ENCODE peak calls at places on chromosomes 13 and 19, in nine cellular contexts. One of them, this sample, is unnamed.

GRCh38 chr19:38152461-38153379 is 71.3 kb downstream of the DPF1 start:
- DNase-seq in GM13977: no peak
- DNase-seq in foreskin fibroblast: no peak
- DNase-seq in uterus: no peak
- DNase-seq in pancreas: no peak
- DNase-seq in heart right ventricle: peak
- DNase-seq in brain microvascular endothelial cell: peak
- DNase-seq in IMR-90: peak
- DNase-seq in thoracic aorta: no peak
- DNase-seq in this sample: peak

GRCh38 chr19:11296264-11296663 is 304 bp downstream of the TSPAN16 start:
- DNase-seq in GM13977: no peak
- DNase-seq in foreskin fibroblast: peak
- DNase-seq in uterus: peak
- DNase-seq in pancreas: no peak
- DNase-seq in heart right ventricle: peak
- DNase-seq in brain microvascular endothelial cell: no peak
- DNase-seq in IMR-90: no peak
- DNase-seq in thoracic aorta: no peak
- DNase-seq in this sample: no peak

GRCh38 chr19:1266818-1267440 is 2.2 kb upstream of the CIRBP start:
- DNase-seq in GM13977: peak
- DNase-seq in foreskin fibroblast: peak
- DNase-seq in uterus: peak
- DNase-seq in pancreas: peak
- DNase-seq in heart right ventricle: peak
- DNase-seq in brain microvascular endothelial cell: no peak
- DNase-seq in IMR-90: no peak
- DNase-seq in thoracic aorta: no peak
- DNase-seq in this sample: no peak

GRCh38 chr19:18879579-18880373 is 16.2 kb downstream of the CERS1 start:
- DNase-seq in GM13977: no peak
- DNase-seq in foreskin fibroblast: peak
- DNase-seq in uterus: no peak
- DNase-seq in pancreas: no peak
- DNase-seq in heart right ventricle: no peak
- DNase-seq in brain microvascular endothelial cell: no peak
- DNase-seq in IMR-90: no peak
- DNase-seq in thoracic aorta: no peak
- DNase-seq in this sample: peak

GRCh38 chr19:39411006-39411831 is 1.2 kb upstream of the PLEKHG2 start:
- DNase-seq in GM13977: no peak
- DNase-seq in foreskin fibroblast: peak
- DNase-seq in uterus: peak
- DNase-seq in pancreas: peak
- DNase-seq in heart right ventricle: no peak
- DNase-seq in brain microvascular endothelial cell: peak
- DNase-seq in IMR-90: peak
- DNase-seq in thoracic aorta: no peak
- DNase-seq in this sample: no peak

GRCh38 chr19:3249408-3249807 is 24.9 kb downstream of the CELF5 start:
- DNase-seq in GM13977: no peak
- DNase-seq in foreskin fibroblast: no peak
- DNase-seq in uterus: no peak
- DNase-seq in pancreas: no peak
- DNase-seq in heart right ventricle: no peak
- DNase-seq in brain microvascular endothelial cell: no peak
- DNase-seq in IMR-90: no peak
- DNase-seq in thoracic aorta: no peak
- DNase-seq in this sample: no peak

GRCh38 chr13:98813993-98814392 is 61.5 kb upstream of the SLC15A1 start:
- DNase-seq in GM13977: no peak
- DNase-seq in foreskin fibroblast: peak
- DNase-seq in uterus: no peak
- DNase-seq in pancreas: no peak
- DNase-seq in heart right ventricle: no peak
- DNase-seq in brain microvascular endothelial cell: no peak
- DNase-seq in IMR-90: peak
- DNase-seq in thoracic aorta: no peak
- DNase-seq in this sample: no peak

GRCh38 chr19:20124879-20125278 is 42.1 kb upstream of the ZNF486 start:
- DNase-seq in GM13977: no peak
- DNase-seq in foreskin fibroblast: no peak
- DNase-seq in uterus: no peak
- DNase-seq in pancreas: no peak
- DNase-seq in heart right ventricle: no peak
- DNase-seq in brain microvascular endothelial cell: no peak
- DNase-seq in IMR-90: no peak
- DNase-seq in thoracic aorta: no peak
- DNase-seq in this sample: no peak

GRCh38 chr13:36051082-36051481 is 80.1 kb downstream of the DCLK1 start:
- DNase-seq in GM13977: no peak
- DNase-seq in foreskin fibroblast: peak
- DNase-seq in uterus: no peak
- DNase-seq in pancreas: no peak
- DNase-seq in heart right ventricle: no peak
- DNase-seq in brain microvascular endothelial cell: no peak
- DNase-seq in IMR-90: no peak
- DNase-seq in thoracic aorta: no peak
- DNase-seq in this sample: no peak

GRCh38 chr19:2081873-2082810 is 14.0 kb downstream of the MOB3A start:
- DNase-seq in GM13977: no peak
- DNase-seq in foreskin fibroblast: no peak
- DNase-seq in uterus: no peak
- DNase-seq in pancreas: no peak
- DNase-seq in heart right ventricle: no peak
- DNase-seq in brain microvascular endothelial cell: no peak
- DNase-seq in IMR-90: no peak
- DNase-seq in thoracic aorta: no peak
- DNase-seq in this sample: no peak

GRCh38 chr19:3252650-3253049 is 28.2 kb downstream of the CELF5 start:
- DNase-seq in GM13977: no peak
- DNase-seq in foreskin fibroblast: no peak
- DNase-seq in uterus: no peak
- DNase-seq in pancreas: no peak
- DNase-seq in heart right ventricle: no peak
- DNase-seq in brain microvascular endothelial cell: no peak
- DNase-seq in IMR-90: no peak
- DNase-seq in thoracic aorta: no peak
- DNase-seq in this sample: no peak

GRCh38 chr13:101712026-101712348 is 259.5 kb downstream of the ITGBL1 start:
- DNase-seq in GM13977: no peak
- DNase-seq in foreskin fibroblast: no peak
- DNase-seq in uterus: no peak
- DNase-seq in pancreas: no peak
- DNase-seq in heart right ventricle: no peak
- DNase-seq in brain microvascular endothelial cell: no peak
- DNase-seq in IMR-90: no peak
- DNase-seq in thoracic aorta: no peak
- DNase-seq in this sample: no peak

GRCh38 chr19:33697766-33698165 is 76.0 kb downstream of the CHST8 start:
- DNase-seq in GM13977: no peak
- DNase-seq in foreskin fibroblast: no peak
- DNase-seq in uterus: no peak
- DNase-seq in pancreas: no peak
- DNase-seq in heart right ventricle: no peak
- DNase-seq in brain microvascular endothelial cell: no peak
- DNase-seq in IMR-90: no peak
- DNase-seq in thoracic aorta: no peak
- DNase-seq in this sample: no peak

GRCh38 chr19:2967972-2968371 is 9.4 kb upstream of the TLE6 start:
- DNase-seq in GM13977: no peak
- DNase-seq in foreskin fibroblast: no peak
- DNase-seq in uterus: no peak
- DNase-seq in pancreas: no peak
- DNase-seq in heart right ventricle: no peak
- DNase-seq in brain microvascular endothelial cell: no peak
- DNase-seq in IMR-90: no peak
- DNase-seq in thoracic aorta: no peak
- DNase-seq in this sample: no peak

DNA sequence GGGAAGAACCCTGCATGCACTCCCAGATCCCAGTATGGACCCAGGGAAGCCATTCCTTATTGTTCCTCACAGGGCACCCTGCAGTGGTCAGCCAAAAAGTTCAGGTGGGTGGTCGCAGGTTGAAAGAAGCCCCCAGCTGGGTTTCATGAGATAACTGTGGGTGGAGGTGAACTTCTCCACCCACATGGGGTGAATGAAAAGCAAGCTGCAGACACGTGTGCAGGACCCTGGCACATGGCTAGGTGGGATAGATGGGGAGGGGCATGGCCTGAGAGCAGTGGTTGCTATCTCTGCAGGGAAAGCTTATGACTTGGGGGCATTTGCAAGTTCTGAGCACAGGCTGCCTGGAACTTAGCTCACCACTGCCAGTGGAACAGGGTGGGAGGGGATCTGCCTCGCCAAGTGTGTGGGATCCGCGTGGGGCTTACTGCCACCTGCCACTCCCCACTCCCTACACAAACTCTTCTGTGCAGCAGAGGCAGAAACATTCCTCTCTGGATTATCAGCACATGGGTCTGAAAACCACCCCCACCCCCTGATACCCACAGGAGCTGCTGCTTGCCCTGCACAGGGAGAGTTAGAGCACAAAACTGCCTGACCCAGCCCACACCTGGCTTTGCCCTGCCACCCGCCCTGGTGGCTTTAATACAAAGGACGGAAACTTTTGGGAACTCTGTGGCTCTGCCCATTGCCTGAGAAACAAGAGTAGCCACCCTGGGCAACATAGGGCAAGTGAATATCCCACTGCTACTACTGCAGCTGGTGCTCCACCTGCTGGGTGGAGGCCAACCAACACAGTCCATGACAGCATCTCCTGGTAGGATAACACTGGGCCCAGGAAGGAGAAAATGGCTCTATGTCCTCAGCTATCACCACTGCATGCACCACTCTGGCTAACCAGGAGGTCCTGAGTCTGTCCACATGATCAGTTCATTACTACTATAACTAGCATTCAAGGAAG is 24.4 kb downstream of the PLA2G4C start:
- DNase-seq in GM13977: no peak
- DNase-seq in foreskin fibroblast: no peak
- DNase-seq in uterus: no peak
- DNase-seq in pancreas: no peak
- DNase-seq in heart right ventricle: no peak
- DNase-seq in brain microvascular endothelial cell: no peak
- DNase-seq in IMR-90: no peak
- DNase-seq in thoracic aorta: no peak
- DNase-seq in this sample: no peak
- TF ChIP-seq CTCF in GM13977: peak
- TF ChIP-seq CTCF in foreskin fibroblast: peak
- TF ChIP-seq CTCF in uterus: no peak
- TF ChIP-seq CTCF in pancreas: no peak
- TF ChIP-seq CTCF in heart right ventricle: no peak
- TF ChIP-seq CTCF in brain microvascular endothelial cell: peak
- TF ChIP-seq CTCF in IMR-90: no peak
- TF ChIP-seq CTCF in thoracic aorta: no peak
- TF ChIP-seq CTCF in this sample: no peak

GRCh38 chr13:30255696-30256095 is 51.7 kb downstream of the KATNAL1 start:
- DNase-seq in GM13977: no peak
- DNase-seq in foreskin fibroblast: peak
- DNase-seq in uterus: no peak
- DNase-seq in pancreas: no peak
- DNase-seq in heart right ventricle: no peak
- DNase-seq in brain microvascular endothelial cell: no peak
- DNase-seq in IMR-90: no peak
- DNase-seq in thoracic aorta: no peak
- DNase-seq in this sample: peak
- TF ChIP-seq CTCF in GM13977: no peak
- TF ChIP-seq CTCF in foreskin fibroblast: no peak
- TF ChIP-seq CTCF in uterus: no peak
- TF ChIP-seq CTCF in pancreas: no peak
- TF ChIP-seq CTCF in heart right ventricle: peak
- TF ChIP-seq CTCF in brain microvascular endothelial cell: no peak
- TF ChIP-seq CTCF in IMR-90: peak
- TF ChIP-seq CTCF in thoracic aorta: peak
- TF ChIP-seq CTCF in this sample: peak

GRCh38 chr19:4678881-4679379 is 8.8 kb upstream of the MYDGF start:
- DNase-seq in GM13977: no peak
- DNase-seq in foreskin fibroblast: no peak
- DNase-seq in uterus: peak
- DNase-seq in pancreas: no peak
- DNase-seq in heart right ventricle: no peak
- DNase-seq in brain microvascular endothelial cell: peak
- DNase-seq in IMR-90: no peak
- DNase-seq in thoracic aorta: no peak
- DNase-seq in this sample: peak

GRCh38 chr19:4679416-4679815 is 9.3 kb upstream of the MYDGF start:
- DNase-seq in GM13977: no peak
- DNase-seq in foreskin fibroblast: no peak
- DNase-seq in uterus: no peak
- DNase-seq in pancreas: no peak
- DNase-seq in heart right ventricle: no peak
- DNase-seq in brain microvascular endothelial cell: no peak
- DNase-seq in IMR-90: no peak
- DNase-seq in thoracic aorta: no peak
- DNase-seq in this sample: no peak

GRCh38 chr19:4675346-4675745 is 5.2 kb upstream of the MYDGF start:
- DNase-seq in GM13977: no peak
- DNase-seq in foreskin fibroblast: no peak
- DNase-seq in uterus: no peak
- DNase-seq in pancreas: no peak
- DNase-seq in heart right ventricle: no peak
- DNase-seq in brain microvascular endothelial cell: no peak
- DNase-seq in IMR-90: no peak
- DNase-seq in thoracic aorta: no peak
- DNase-seq in this sample: no peak

GRCh38 chr19:4673726-4674125 is 3.6 kb upstream of the MYDGF start:
- DNase-seq in GM13977: no peak
- DNase-seq in foreskin fibroblast: no peak
- DNase-seq in uterus: no peak
- DNase-seq in pancreas: no peak
- DNase-seq in heart right ventricle: no peak
- DNase-seq in brain microvascular endothelial cell: no peak
- DNase-seq in IMR-90: no peak
- DNase-seq in thoracic aorta: no peak
- DNase-seq in this sample: no peak

GRCh38 chr19:4676955-4677731 is 7.0 kb upstream of the MYDGF start:
- DNase-seq in GM13977: no peak
- DNase-seq in foreskin fibroblast: peak
- DNase-seq in uterus: no peak
- DNase-seq in pancreas: peak
- DNase-seq in heart right ventricle: peak
- DNase-seq in brain microvascular endothelial cell: peak
- DNase-seq in IMR-90: peak
- DNase-seq in thoracic aorta: no peak
- DNase-seq in this sample: peak
- TF ChIP-seq CTCF in GM13977: peak
- TF ChIP-seq CTCF in foreskin fibroblast: peak
- TF ChIP-seq CTCF in uterus: no peak
- TF ChIP-seq CTCF in pancreas: peak
- TF ChIP-seq CTCF in heart right ventricle: peak
- TF ChIP-seq CTCF in brain microvascular endothelial cell: peak
- TF ChIP-seq CTCF in IMR-90: peak
- TF ChIP-seq CTCF in thoracic aorta: peak
- TF ChIP-seq CTCF in this sample: peak

DNA sequence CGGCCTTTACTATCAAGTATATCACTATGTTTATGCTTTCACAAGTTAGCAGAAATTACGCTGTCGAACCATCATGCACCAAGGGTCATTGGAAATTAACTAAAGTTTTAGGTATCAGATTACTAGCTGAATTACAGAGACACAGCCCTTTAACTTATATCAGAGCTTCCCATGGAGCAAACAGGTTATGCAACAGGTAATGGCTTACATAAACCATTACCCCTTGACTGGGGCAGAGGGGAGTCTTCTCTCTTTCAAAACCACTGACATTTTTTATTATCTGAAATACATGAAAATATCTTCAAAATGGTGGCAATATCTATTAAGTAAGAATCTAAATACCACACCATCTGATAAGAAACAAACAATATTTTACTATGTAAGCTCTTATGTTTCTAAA is 1692.9 kb upstream of the SLC10A2 start:
- DNase-seq in GM13977: no peak
- DNase-seq in foreskin fibroblast: no peak
- DNase-seq in uterus: no peak
- DNase-seq in pancreas: no peak
- DNase-seq in heart right ventricle: no peak
- DNase-seq in brain microvascular endothelial cell: no peak
- DNase-seq in IMR-90: no peak
- DNase-seq in thoracic aorta: no peak
- DNase-seq in this sample: no peak
- TF ChIP-seq CTCF in GM13977: no peak
- TF ChIP-seq CTCF in foreskin fibroblast: no peak
- TF ChIP-seq CTCF in uterus: no peak
- TF ChIP-seq CTCF in pancreas: no peak
- TF ChIP-seq CTCF in heart right ventricle: no peak
- TF ChIP-seq CTCF in brain microvascular endothelial cell: no peak
- TF ChIP-seq CTCF in IMR-90: no peak
- TF ChIP-seq CTCF in thoracic aorta: no peak
- TF ChIP-seq CTCF in this sample: no peak

This sample was measured in RWPE1.